ENCODE peak calls at places on chromosomes 13 and 19, in five cellular contexts. N, W, L, G and E are unnamed samples. For H3K36me3, the result is how much of the 10 kb centered on the place peaks cover.

GRCh38 chr13:114110091-114110829 is 22.2 kb downstream of the RASA3 start:
- DNase-seq in N (no peak), W (peak), L (no peak), G (no peak), E (no peak)

GRCh38 chr13:113622791-113623490 is 35.1 kb downstream of the ATP4B start:
- DNase-seq in N (no peak), W (no peak), L (peak), G (no peak), E (no peak)

GRCh38 chr13:102394158-102395053 is 7.4 kb downstream of the FGF14 start:
- DNase-seq in N (peak), W (peak), L (peak), G (peak), E (peak)

GRCh38 chr19:10416380-10417257 is 3.7 kb upstream of the PDE4A start:
- DNase-seq in N (peak), W (peak), L (peak), G (peak), E (peak)

GRCh38 chr13:78712866-78713265 is 53.9 kb upstream of the OBI1 start:
- DNase-seq in N (no peak), W (no peak), L (no peak), G (no peak), E (no peak)

GRCh38 chr19:30119180-30119920 is 177.3 kb downstream of the URI1 start:
- DNase-seq in N (no peak), W (no peak), L (no peak), G (no peak), E (no peak)

GRCh38 chr19:1935484-1936208 is 5.3 kb upstream of the CSNK1G2 start:
- DNase-seq in N (no peak), W (no peak), L (no peak), G (no peak), E (peak)

GRCh38 chr13:24623141-24623665 is 57.0 kb upstream of the ATP12A start:
- DNase-seq in N (no peak), W (no peak), L (no peak), G (no peak), E (no peak)

GRCh38 chr19:39265321-39265916 is 2.8 kb upstream of the IFNL2 start:
- DNase-seq in N (no peak), W (peak), L (no peak), G (no peak), E (no peak)

GRCh38 chr13:109126973-109127615 is 497.7 kb downstream of the MYO16 start:
- DNase-seq in N (no peak), W (no peak), L (no peak), G (no peak), E (no peak)

GRCh38 chr13:68234278-68234677 is 1004.1 kb upstream of the PCDH9 start:
- DNase-seq in N (no peak), W (no peak), L (no peak), G (peak), E (no peak)

GRCh38 chr13:43261018-43261417 is 237.6 kb downstream of the DNAJC15 start:
- DNase-seq in N (no peak), W (no peak), L (no peak), G (peak), E (peak)

GRCh38 chr19:52086481-52086880 is 9.1 kb downstream of the ZNF841 start:
- DNase-seq in N (no peak), W (no peak), L (no peak), G (peak), E (no peak)

GRCh38 chr19:57935731-57936130 is 529 bp upstream of the ZNF418 start:
- DNase-seq in N (no peak), W (no peak), L (no peak), G (no peak), E (no peak)

GRCh38 chr19:18312021-18312534 is 10.8 kb downstream of the LSM4 start:
- DNase-seq in N (no peak), W (no peak), L (no peak), G (no peak), E (no peak)

GRCh38 chr13:108190897-108191296 is 24.4 kb downstream of the LIG4 start:
- DNase-seq in N (no peak), W (no peak), L (no peak), G (no peak), E (no peak)

GRCh38 chr19:50401505-50402450 is 17.0 kb upstream of the SPIB start:
- DNase-seq in N (no peak), W (no peak), L (no peak), G (no peak), E (no peak)

GRCh38 chr13:41199526-41199925 is 5.2 kb upstream of the KBTBD7 start:
- DNase-seq in N (no peak), W (no peak), L (no peak), G (no peak), E (no peak)

GRCh38 chr19:17163652-17164051 is 51.5 kb upstream of the USE1 start:
- DNase-seq in N (no peak), W (no peak), L (no peak), G (no peak), E (no peak)
- H3K36me3 ChIP-seq in N (half or more), W (half or more), L (half or more), G (half or more), E (half or more)

DNA sequence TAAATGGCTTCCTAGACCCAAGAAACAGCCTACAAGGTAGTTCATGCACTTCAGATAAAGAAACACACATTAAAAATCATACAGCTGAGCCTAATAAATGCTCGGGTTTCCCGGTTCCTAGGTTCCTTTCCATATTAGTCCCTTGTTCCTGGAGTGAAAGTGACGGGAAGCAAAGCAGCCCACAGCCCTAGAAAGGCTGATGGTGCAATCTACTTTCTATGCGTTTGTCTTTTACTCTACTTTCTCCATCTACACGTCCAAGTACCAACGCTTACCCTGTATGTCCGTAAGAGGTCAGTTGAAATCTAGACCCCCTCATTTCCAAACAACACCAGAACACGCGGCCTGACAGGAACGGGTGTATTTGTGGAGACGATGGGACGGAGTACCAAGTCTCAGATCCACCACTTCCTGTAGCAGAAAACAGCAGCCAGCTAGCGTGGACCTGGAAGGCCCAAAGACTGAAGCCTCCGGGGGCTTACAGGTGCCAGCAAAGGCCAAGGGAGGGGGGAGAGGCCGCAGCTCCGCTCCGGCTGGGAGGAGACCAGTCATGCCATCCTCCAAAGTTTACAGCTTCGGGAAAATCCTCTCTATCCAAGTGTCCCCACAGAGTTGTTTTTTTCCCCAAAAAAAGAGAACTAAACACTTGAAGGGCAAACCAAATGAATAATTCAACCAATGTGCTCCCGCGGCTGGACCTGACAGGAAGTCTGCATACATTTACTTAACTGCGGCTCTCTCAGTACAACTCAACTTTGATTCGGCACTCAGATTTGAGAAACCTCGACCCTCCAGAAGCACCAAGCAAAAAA is 34.1 kb downstream of the STK24 start:
- DNase-seq in N (no peak), W (peak), L (no peak), G (no peak), E (no peak)
- H3K4me3 ChIP-seq in N (no peak), W (peak), L (peak), G (no peak), E (no peak)

GRCh38 chr19:15116856-15117255 is 9.7 kb downstream of the SYDE1 start:
- DNase-seq in N (no peak), W (no peak), L (no peak), G (no peak), E (no peak)

GRCh38 chr19:15118248-15118647 is 11.0 kb downstream of the SYDE1 start:
- DNase-seq in N (no peak), W (no peak), L (no peak), G (no peak), E (no peak)

GRCh38 chr19:15115080-15115479 is 7.9 kb downstream of the SYDE1 start:
- DNase-seq in N (no peak), W (no peak), L (peak), G (peak), E (peak)

GRCh38 chr19:15114153-15114540 is 6.9 kb downstream of the SYDE1 start:
- DNase-seq in N (no peak), W (no peak), L (no peak), G (peak), E (peak)

GRCh38 chr19:15115762-15116615 is 8.8 kb downstream of the SYDE1 start:
- DNase-seq in N (no peak), W (no peak), L (no peak), G (no peak), E (no peak)
- H3K36me3 ChIP-seq in N (half or more), W (half or more), L (half or more), G (half or more), E (half or more)

GRCh38 chr19:15180451-15181390 is 20.1 kb downstream of the NOTCH3 start:
- DNase-seq in N (peak), W (peak), L (peak), G (no peak), E (no peak)

GRCh38 chr19:15185188-15185587 is 15.6 kb downstream of the NOTCH3 start:
- DNase-seq in N (no peak), W (no peak), L (no peak), G (no peak), E (no peak)

GRCh38 chr19:15184776-15185175 is 16.0 kb downstream of the NOTCH3 start:
- DNase-seq in N (no peak), W (no peak), L (no peak), G (no peak), E (no peak)

GRCh38 chr19:15178629-15179308 is 22.0 kb downstream of the NOTCH3 start:
- DNase-seq in N (no peak), W (no peak), L (no peak), G (no peak), E (no peak)

GRCh38 chr19:15181394-15181793 is 19.4 kb downstream of the NOTCH3 start:
- DNase-seq in N (no peak), W (no peak), L (no peak), G (no peak), E (no peak)
- H3K4me3 ChIP-seq in N (no peak), W (peak), L (peak), G (no peak), E (no peak)

DNA sequence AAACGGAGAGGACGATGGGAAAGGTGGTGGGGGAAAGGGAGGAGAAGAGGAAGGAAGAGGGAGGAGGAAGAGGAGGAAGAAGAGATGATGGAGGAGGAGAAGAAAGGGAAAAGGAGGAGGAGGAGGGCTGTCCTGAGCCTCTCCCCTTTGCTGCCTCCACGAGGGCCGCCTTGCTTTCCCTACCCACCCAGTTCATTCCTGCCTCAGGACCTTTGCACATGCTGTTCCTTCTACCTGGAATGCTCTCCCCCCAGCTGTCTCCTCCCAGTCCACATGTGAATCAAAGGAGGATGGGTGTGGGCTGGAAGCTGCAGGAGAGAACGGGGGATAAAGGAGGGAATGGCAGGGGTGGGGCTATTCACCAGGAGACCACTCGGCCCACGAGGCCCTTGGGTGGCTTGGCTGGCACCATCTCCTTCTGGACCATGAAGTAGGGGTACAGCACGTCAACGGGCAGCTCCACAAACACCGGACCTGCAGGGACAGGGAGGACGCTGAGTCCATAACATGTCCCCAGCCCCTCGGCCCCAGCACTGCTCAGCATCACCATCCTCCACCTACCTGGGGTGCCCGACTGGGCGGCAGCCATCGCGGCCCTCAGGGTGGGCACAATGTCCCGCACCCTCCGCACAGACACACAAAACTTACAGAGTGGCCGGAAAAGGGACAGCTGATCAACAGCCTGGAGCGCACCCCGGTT is 15.3 kb downstream of the SYDE1 start:
- DNase-seq in N (no peak), W (no peak), L (no peak), G (no peak), E (no peak)
- H3K36me3 ChIP-seq in N (under half), W (under half), L (half or more), G (under half), E (half or more)

DNA sequence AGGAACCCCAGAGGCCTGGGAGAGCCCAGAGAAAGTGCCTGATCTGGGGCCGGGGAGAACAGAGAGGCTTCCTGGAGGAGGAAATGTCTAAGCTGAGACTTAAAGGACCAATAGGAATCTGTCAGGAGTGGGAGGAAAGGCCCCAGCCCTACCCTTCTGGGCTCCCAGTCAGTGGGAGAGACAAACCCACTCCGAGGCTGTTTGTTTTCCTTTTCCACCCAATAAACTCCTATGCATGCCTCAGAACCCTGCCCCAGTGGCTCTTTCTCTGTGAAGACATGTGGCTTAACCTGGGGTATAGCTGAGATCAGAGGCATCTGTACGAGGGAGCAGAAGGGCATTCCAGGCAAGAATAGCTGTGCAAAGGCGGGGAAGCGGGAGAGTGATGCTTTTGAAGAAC is 1.9 kb downstream of the MEGF8 start:
- DNase-seq in N (no peak), W (no peak), L (no peak), G (no peak), E (no peak)
- H3K4me3 ChIP-seq in N (no peak), W (no peak), L (no peak), G (no peak), E (peak)

GRCh38 chr19:19348266-19348665 is 27.6 kb downstream of the MAU2 start:
- DNase-seq in N (no peak), W (no peak), L (no peak), G (no peak), E (no peak)

GRCh38 chr19:19349365-19349764 is 28.7 kb downstream of the MAU2 start:
- DNase-seq in N (no peak), W (no peak), L (no peak), G (no peak), E (no peak)

GRCh38 chr19:19345970-19346369 is 25.3 kb downstream of the MAU2 start:
- DNase-seq in N (no peak), W (no peak), L (no peak), G (no peak), E (no peak)

GRCh38 chr19:19345232-19345631 is 24.6 kb downstream of the MAU2 start:
- DNase-seq in N (no peak), W (no peak), L (no peak), G (no peak), E (no peak)

DNA sequence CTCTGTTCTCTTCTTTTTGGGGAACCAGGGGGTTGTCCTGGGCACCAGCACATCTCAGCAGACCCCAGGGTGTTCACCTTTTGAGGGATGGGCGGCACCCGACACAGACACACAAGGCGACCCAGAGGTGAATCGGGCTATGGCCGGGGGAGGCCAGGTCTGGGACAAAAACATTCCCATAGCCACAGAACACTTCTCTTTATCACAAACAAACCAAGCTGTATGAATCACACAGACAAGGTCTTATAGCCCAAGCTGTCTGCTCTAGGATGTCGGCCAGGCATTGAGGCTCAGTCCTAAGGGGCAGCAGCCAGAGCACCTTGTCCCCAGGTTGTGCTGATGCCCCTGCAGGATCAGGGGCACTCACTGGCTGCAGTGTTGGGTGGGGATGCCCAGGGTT is 26.8 kb downstream of the MAU2 start:
- DNase-seq in N (no peak), W (no peak), L (no peak), G (no peak), E (no peak)
- H3K36me3 ChIP-seq in N (half or more), W (half or more), L (half or more), G (half or more), E (half or more)

GRCh38 chr19:40801449-40802299 is 2.7 kb downstream of the EGLN2 start:
- DNase-seq in N (peak), W (peak), L (no peak), G (no peak), E (no peak)
- H3K4me3 ChIP-seq in N (peak), W (peak), L (peak), G (peak), E (no peak)

DNA sequence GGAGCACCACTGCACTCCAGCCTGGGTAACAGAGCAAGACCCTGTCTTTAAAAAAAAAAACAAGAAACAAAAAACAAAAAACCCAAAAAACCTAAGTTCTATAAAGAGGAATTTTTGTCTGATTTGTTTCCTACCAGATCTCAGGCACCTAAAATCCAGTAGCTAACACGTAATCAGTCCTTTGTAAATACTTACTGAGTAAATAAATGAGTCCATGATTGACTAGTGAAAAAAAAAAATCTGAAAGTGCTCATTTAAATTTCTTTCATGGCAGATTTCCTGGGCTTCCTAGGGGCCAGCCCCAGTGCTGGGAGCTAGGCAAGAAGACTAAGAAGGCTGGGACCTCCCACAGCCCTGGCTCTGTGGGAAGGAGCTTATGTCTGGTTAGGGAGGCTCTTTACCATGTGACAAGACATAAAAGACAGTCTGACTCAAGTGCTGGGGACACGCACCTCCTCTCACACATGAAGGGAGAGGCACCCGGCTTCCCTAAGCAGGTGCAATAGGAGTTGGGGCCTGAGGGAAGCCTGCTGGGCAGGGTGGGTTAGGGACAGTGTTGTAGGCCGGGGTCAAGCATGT is 22.5 kb downstream of the LIG1 start:
- DNase-seq in N (no peak), W (no peak), L (no peak), G (no peak), E (no peak)
- H3K36me3 ChIP-seq in N (under half), W (under half), L (under half), G (under half), E (half or more)

GRCh38 chr19:14139944-14140343 is 3.6 kb upstream of the ASF1B start:
- DNase-seq in N (no peak), W (no peak), L (no peak), G (no peak), E (no peak)

GRCh38 chr19:14135355-14135754 is 1.0 kb downstream of the ASF1B start:
- DNase-seq in N (no peak), W (no peak), L (no peak), G (no peak), E (no peak)

GRCh38 chr19:14136509-14137281 is at the start of gene ASF1B:
- DNase-seq in N (peak), W (peak), L (peak), G (peak), E (peak)

GRCh38 chr19:14138576-14139265 is 2.3 kb upstream of the ASF1B start:
- DNase-seq in N (peak), W (no peak), L (no peak), G (peak), E (no peak)

DNA sequence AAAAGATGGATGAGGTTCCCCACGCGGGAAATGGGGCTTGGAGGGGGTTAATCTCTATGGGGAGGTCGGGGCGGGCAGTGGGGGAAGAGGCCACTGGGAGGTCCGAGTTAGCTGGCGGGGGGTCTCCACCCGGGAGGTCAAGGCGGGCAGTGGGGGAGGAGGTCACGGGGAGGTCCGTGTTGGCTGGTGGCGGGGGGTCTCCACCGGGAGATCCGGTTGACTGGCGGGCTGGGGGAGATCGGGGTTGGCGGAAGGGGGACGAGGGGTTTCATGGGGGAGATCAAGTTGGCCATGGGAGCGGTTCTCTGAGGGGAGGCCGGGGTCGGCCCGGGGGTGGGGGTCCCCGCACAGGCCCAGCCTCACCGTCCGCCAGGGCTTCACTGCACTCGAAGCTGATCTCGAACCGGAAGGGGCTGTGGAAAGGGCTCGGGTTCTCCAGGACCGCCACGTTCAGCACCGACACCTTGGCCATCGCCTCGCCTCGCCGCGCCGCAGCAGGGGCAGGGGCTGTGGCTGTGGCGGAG is 342 bp downstream of the ASF1B start:
- DNase-seq in N (no peak), W (no peak), L (no peak), G (no peak), E (no peak)
- H3K4me3 ChIP-seq in N (peak), W (peak), L (peak), G (peak), E (peak)